ENCODE peak calls at places on chromosomes 6 and 20, in nine cellular contexts. A, S, K, C, J, L, X, P and D are unnamed samples.

GRCh38 chr20:17610566-17611289 is 40.9 kb downstream of the DSTN start:
- DNase-seq in A (no peak), S (peak; percentile 70), K (no peak), C (peak; percentile 59), J (peak; percentile 66), L (no peak), X (peak; percentile 69), P (no peak), D (peak; percentile 69)

GRCh38 chr6:37314803-37315515 is 38.8 kb upstream of the RNF8 start:
- DNase-seq in A (peak; percentile 27), S (no peak), K (peak; percentile 63), C (peak; percentile 86), J (peak; percentile 41), L (peak; percentile 60), X (no peak), P (peak; percentile 91), D (peak; percentile 70)

GRCh38 chr6:139240161-139241010 is 51.4 kb downstream of the TXLNB start:
- DNase-seq in A (peak; percentile 93), S (no peak), K (no peak), C (no peak), J (peak; percentile 72), L (peak; percentile 97), X (no peak), P (peak; percentile 76), D (no peak)

GRCh38 chr6:37612475-37612874 is 85.2 kb downstream of the MDGA1 start:
- DNase-seq in A (peak; percentile 24), S (no peak), K (no peak), C (no peak), J (no peak), L (no peak), X (no peak), P (no peak), D (no peak)

GRCh38 chr20:2390971-2391675 is 10.4 kb downstream of the TGM6 start:
- DNase-seq in A (no peak), S (peak; percentile 27), K (no peak), C (no peak), J (no peak), L (no peak), X (no peak), P (no peak), D (no peak)

GRCh38 chr6:19472168-19472567 is 365.0 kb upstream of the ID4 start:
- DNase-seq in A (peak; percentile 96), S (no peak), K (no peak), C (no peak), J (no peak), L (peak; percentile 89), X (no peak), P (peak; percentile 96), D (no peak)

GRCh38 chr6:152669894-152670293 is 27.8 kb upstream of the MYCT1 start:
- DNase-seq in A (peak; percentile 49), S (no peak), K (no peak), C (no peak), J (no peak), L (peak; percentile 55), X (no peak), P (peak; percentile 60), D (no peak)

GRCh38 chr20:41347523-41348429 is 7.2 kb downstream of the LPIN3 start:
- DNase-seq in A (no peak), S (no peak), K (no peak), C (no peak), J (no peak), L (peak; percentile 60), X (no peak), P (peak; percentile 54), D (no peak)

GRCh38 chr6:136795996-136796395 is 3.7 kb upstream of the MAP3K5 start:
- DNase-seq in A (no peak), S (no peak), K (no peak), C (no peak), J (no peak), L (no peak), X (no peak), P (no peak), D (no peak)

GRCh38 chr20:46207031-46207549 is 89.0 kb downstream of the CD40 start:
- DNase-seq in A (no peak), S (no peak), K (no peak), C (no peak), J (no peak), L (no peak), X (no peak), P (no peak), D (no peak)

GRCh38 chr6:147509900-147510299 is 1.4 kb downstream of the SAMD5 start:
- DNase-seq in A (no peak), S (no peak), K (no peak), C (no peak), J (no peak), L (no peak), X (no peak), P (no peak), D (no peak)

GRCh38 chr20:19552144-19552895 is 205.7 kb upstream of the RIN2 start:
- DNase-seq in A (no peak), S (peak; percentile 74), K (peak; percentile 14), C (peak; percentile 90), J (peak; percentile 49), L (no peak), X (no peak), P (peak; percentile 14), D (no peak)

GRCh38 chr20:34515484-34516037 is 661 bp upstream of the DYNLRB1 start:
- DNase-seq in A (peak; percentile 52), S (peak; percentile 72), K (peak; percentile 46), C (peak; percentile 94), J (peak; percentile 73), L (no peak), X (no peak), P (peak; percentile 32), D (peak; percentile 88)

GRCh38 chr20:45359406-45360148 is 3.4 kb upstream of the SYS1 start:
- DNase-seq in A (peak; percentile 87), S (no peak), K (no peak), C (peak; percentile 51), J (peak; percentile 53), L (peak; percentile 67), X (no peak), P (peak; percentile 89), D (no peak)

GRCh38 chr6:116697475-116697874 is 16.5 kb downstream of the KPNA5 start:
- DNase-seq in A (no peak), S (no peak), K (no peak), C (no peak), J (no peak), L (no peak), X (no peak), P (no peak), D (no peak)

GRCh38 chr20:38229376-38230252 is 30.9 kb downstream of the KIAA1755 start:
- DNase-seq in A (no peak), S (no peak), K (peak; percentile 63), C (peak; percentile 65), J (no peak), L (peak; percentile 50), X (no peak), P (peak; percentile 52), D (peak; percentile 9)

GRCh38 chr6:82363368-82364086 is at the start of gene TPBG:
- DNase-seq in A (peak; percentile 82), S (peak; percentile 74), K (peak; percentile 70), C (peak; percentile 96), J (peak; percentile 58), L (peak; percentile 56), X (peak; percentile 70), P (peak; percentile 69), D (no peak)
- TF ChIP-seq CTCF in A (peak; percentile 44), S (no peak), K (no peak), C (peak; percentile 81), J (peak; percentile 11), L (peak; percentile 30), X (peak; percentile 10), P (peak; percentile 31), D (no peak)

GRCh38 chr20:39885975-39886649 is 802.9 kb downstream of the MAFB start:
- DNase-seq in A (peak; percentile 84), S (peak; percentile 82), K (peak; percentile 65), C (peak; percentile 87), J (peak; percentile 38), L (peak; percentile 82), X (peak; percentile 71), P (peak; percentile 78), D (peak; percentile 54)
- TF ChIP-seq CTCF in A (peak; percentile 45), S (no peak), K (peak; percentile 67), C (peak; percentile 72), J (peak; percentile 38), L (peak; percentile 38), X (peak; percentile 65), P (peak; percentile 66), D (peak; percentile 34)

DNA sequence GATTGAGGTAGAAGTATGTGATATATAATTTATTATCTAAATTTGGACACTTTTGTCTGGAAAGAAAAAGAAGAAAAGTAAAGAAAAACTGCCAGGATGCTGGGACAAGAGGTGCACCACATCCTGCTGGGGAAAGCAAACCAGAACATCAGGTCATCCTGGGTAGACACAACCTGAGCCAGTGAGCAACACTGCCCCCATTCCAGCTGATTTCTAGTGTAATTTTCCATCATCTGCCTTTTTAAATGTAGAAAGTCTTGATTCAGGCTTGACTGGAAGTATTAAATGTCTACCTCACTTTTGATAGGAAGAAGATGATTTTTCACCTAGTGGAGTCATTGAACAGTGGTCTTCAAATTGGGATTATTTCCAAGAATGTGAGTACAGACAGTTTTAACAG is 1164.5 kb upstream of the CITED2 start:
- DNase-seq in A (peak; percentile 38), S (no peak), K (no peak), C (no peak), J (no peak), L (no peak), X (no peak), P (peak; percentile 4), D (no peak)
- TF ChIP-seq CTCF in A (no peak), S (no peak), K (no peak), C (peak; percentile 25), J (no peak), L (no peak), X (no peak), P (no peak), D (no peak)

GRCh38 chr6:7624781-7625710 is 35.0 kb downstream of the SNRNP48 start:
- DNase-seq in A (no peak), S (no peak), K (no peak), C (no peak), J (no peak), L (no peak), X (no peak), P (no peak), D (no peak)
- TF ChIP-seq CTCF in A (no peak), S (no peak), K (no peak), C (no peak), J (no peak), L (no peak), X (no peak), P (no peak), D (no peak)

GRCh38 chr6:39791311-39791710 is 865 bp upstream of the DAAM2 start:
- DNase-seq in A (peak; percentile 12), S (no peak), K (no peak), C (peak; percentile 61), J (no peak), L (peak; percentile 35), X (no peak), P (peak; percentile 48), D (no peak)

GRCh38 chr6:39792501-39793450 is 600 bp downstream of the DAAM2 start:
- DNase-seq in A (no peak), S (no peak), K (no peak), C (peak; percentile 55), J (no peak), L (peak; percentile 24), X (peak; percentile 66), P (no peak), D (no peak)

GRCh38 chr6:39793528-39793927 is 1.4 kb downstream of the DAAM2 start:
- DNase-seq in A (no peak), S (no peak), K (no peak), C (no peak), J (no peak), L (no peak), X (no peak), P (no peak), D (no peak)

GRCh38 chr6:39790772-39791171 is 1.4 kb upstream of the DAAM2 start:
- DNase-seq in A (peak; percentile 14), S (no peak), K (no peak), C (no peak), J (peak; percentile 43), L (peak; percentile 59), X (no peak), P (no peak), D (no peak)

GRCh38 chr6:39791850-39792500 is at the start of gene DAAM2:
- DNase-seq in A (peak; percentile 42), S (peak; percentile 84), K (peak; percentile 60), C (peak; percentile 82), J (peak; percentile 64), L (peak; percentile 49), X (peak; percentile 85), P (peak; percentile 70), D (no peak)
- TF ChIP-seq CTCF in A (peak; percentile 46), S (peak; percentile 12), K (no peak), C (no peak), J (no peak), L (peak; percentile 19), X (no peak), P (peak; percentile 33), D (no peak)